ENCODE peak calls at places on chromosome X, in seven cellular contexts. C is iPS-NIHi11; E is heart left ventricle; O is activated CD4-positive, alpha-beta T cell treated with anti-CD3 and anti-CD28 coated beads, Interleukin-2, amount 50 U/mL, for 1 hour; L is adipocyte; F is activated T-cell treated with anti-CD3 and anti-CD28 coated beads for 1 hour; Z is sciatic nerve. N is an unnamed sample.

GRCh38 chrX:5265324-5265723 is 963.3 kb downstream of the NLGN4X start:
- DNase-seq in L (no peak), E (no peak), O (no peak), C (no peak), F (no peak), Z (no peak), N (no peak)

GRCh38 chrX:40476958-40477357 is 103.8 kb upstream of the ATP6AP2 start:
- DNase-seq in C (no peak), Z (no peak), O (no peak), E (no peak), L (no peak), F (no peak), N (no peak)

GRCh38 chrX:151825927-151826471 is 86.7 kb upstream of the MAGEA4 start:
- DNase-seq in L (peak; percentile 91), F (no peak), Z (no peak), E (no peak), C (no peak), O (no peak), N (peak; percentile 23)

GRCh38 chrX:119500061-119500800 is 32.0 kb downstream of the SLC25A5 start:
- DNase-seq in E (no peak), Z (no peak), C (no peak), O (no peak), F (no peak), L (no peak), N (no peak)

GRCh38 chrX:143429831-143430230 is 87.4 kb downstream of the SPANXN3 start:
- DNase-seq in C (no peak), Z (no peak), F (no peak), O (no peak), L (no peak), E (no peak), N (no peak)

GRCh38 chrX:129777218-129777768 is 2.5 kb upstream of the SASH3 start:
- DNase-seq in C (no peak), E (peak; percentile 44), O (peak; percentile 64), F (peak; percentile 45), Z (no peak), L (no peak), N (no peak)

GRCh38 chrX:153906126-153906917 is 1.8 kb downstream of the AVPR2 start:
- DNase-seq in C (no peak), O (no peak), L (no peak), Z (no peak), F (no peak), E (no peak), N (no peak)

GRCh38 chrX:154040307-154040756 is 20.6 kb upstream of the IRAK1 start:
- DNase-seq in C (no peak), F (no peak), E (no peak), L (peak; percentile 82), O (no peak), Z (no peak), N (peak; percentile 66)

GRCh38 chrX:12548746-12549145 is 242.5 kb upstream of the PRPS2 start:
- DNase-seq in F (no peak), E (no peak), O (no peak), L (peak; percentile 34), C (peak; percentile 48), Z (no peak), N (peak; percentile 47)

GRCh38 chrX:7330551-7330950 is 182.6 kb upstream of the PUDP start:
- DNase-seq in Z (no peak), O (no peak), F (no peak), C (no peak), E (no peak), L (peak; percentile 42), N (no peak)

GRCh38 chrX:40912166-40912565 is 173.1 kb upstream of the USP9X start:
- DNase-seq in C (no peak), L (no peak), Z (no peak), O (no peak), E (no peak), F (no peak), N (no peak)

GRCh38 chrX:47662144-47662657 is 3.2 kb upstream of the UXT start:
- DNase-seq in L (peak; percentile 71), E (no peak), Z (no peak), F (no peak), C (no peak), O (no peak), N (peak; percentile 54)

GRCh38 chrX:68868316-68868715 is 39.5 kb downstream of the EFNB1 start:
- DNase-seq in C (no peak), E (no peak), F (no peak), Z (no peak), O (no peak), L (no peak), N (no peak)

GRCh38 chrX:37862851-37863250 is 15.5 kb upstream of the DYNLT3 start:
- DNase-seq in E (no peak), F (no peak), Z (no peak), L (peak; percentile 22), C (no peak), O (no peak), N (no peak)

GRCh38 chrX:1205681-1206611 is 6.5 kb downstream of the CRLF2 start:
- DNase-seq in C (peak; percentile 66), Z (peak; percentile 34), F (no peak), L (peak; percentile 64), E (peak; percentile 10), O (peak; percentile 21), N (peak; percentile 57)

GRCh38 chrX:70973221-70973620 is 42.3 kb upstream of the SLC7A3 start:
- DNase-seq in F (no peak), E (no peak), O (no peak), Z (no peak), C (no peak), L (no peak), N (no peak)

GRCh38 chrX:115023139-115023538 is 5.7 kb upstream of the IL13RA2 start:
- DNase-seq in L (peak; percentile 44), C (no peak), O (no peak), F (no peak), Z (no peak), E (no peak), N (peak; percentile 32)

GRCh38 chrX:17511556-17511955 is 136.6 kb downstream of the NHS start:
- DNase-seq in F (no peak), O (no peak), Z (no peak), C (no peak), E (no peak), L (no peak), N (no peak)

N was measured in hepatocyte.